ENCODE peak calls at places on chromosomes 5 and 9, in four cellular contexts. E is HFFc6, W is iris pigment epithelial cell, C is NCI-H2171 treated with DMSO at 0.1 percent for 48 hours. X is an unnamed sample.

GRCh38 chr9:123725389-123725788 is 204.5 kb downstream of the DENND1A start:
- DNase-seq in E (peak; percentile 8), W (peak; percentile 8), C (no peak), X (no peak)

GRCh38 chr9:136847065-136847826 is 2.0 kb upstream of the PHPT1 start:
- DNase-seq in E (no peak), W (peak; percentile 57), C (peak; percentile 47), X (peak; percentile 45)

GRCh38 chr9:120926397-120926928 is at the start of gene TRAF1:
- DNase-seq in E (no peak), W (no peak), C (no peak), X (no peak)

GRCh38 chr5:128038641-128039040 is 44.9 kb upstream of the SLC12A2 start:
- DNase-seq in E (peak; percentile 67), W (peak; percentile 87), C (no peak), X (no peak)

GRCh38 chr5:161544350-161544765 is 2.2 kb downstream of the GABRB2 start:
- DNase-seq in E (peak; percentile 1), W (peak; percentile 54), C (peak; percentile 34), X (peak; percentile 8)

GRCh38 chr5:62977641-62978040 is 399.0 kb downstream of the LRRC70 start:
- DNase-seq in E (no peak), W (no peak), C (no peak), X (no peak)

GRCh38 chr9:96327694-96328352 is 25.8 kb upstream of the HSD17B3 start:
- DNase-seq in E (peak; percentile 61), W (peak; percentile 48), C (peak; percentile 43), X (no peak)

GRCh38 chr9:131289301-131290038 is at the start of gene PLPP7:
- DNase-seq in E (peak; percentile 65), W (peak; percentile 45), C (peak; percentile 76), X (no peak)

GRCh38 chr5:59673438-59674058 is 220.0 kb downstream of the PDE4D start:
- DNase-seq in E (peak; percentile 59), W (peak; percentile 68), C (peak; percentile 5), X (peak; percentile 11)

GRCh38 chr5:151079838-151080619 is 805 bp downstream of the TNIP1 start:
- DNase-seq in E (peak; percentile 60), W (peak; percentile 74), C (peak; percentile 16), X (no peak)

GRCh38 chr5:78927657-78928282 is 57.3 kb downstream of the ARSB start:
- DNase-seq in E (no peak), W (peak; percentile 75), C (no peak), X (no peak)

GRCh38 chr5:139561655-139562451 is 714 bp downstream of the UBE2D2 start:
- DNase-seq in E (peak; percentile 13), W (peak; percentile 49), C (peak; percentile 21), X (peak; percentile 31)

GRCh38 chr5:123868267-123868666 is 356.3 kb downstream of the CSNK1G3 start:
- DNase-seq in E (no peak), W (no peak), C (peak; percentile 2), X (peak; percentile 60)

GRCh38 chr5:142404046-142404477 is 79.2 kb upstream of the SPRY4 start:
- DNase-seq in E (no peak), W (peak; percentile 85), C (no peak), X (no peak)

GRCh38 chr9:113875917-113876805 is at the start of gene ZNF618:
- DNase-seq in E (no peak), W (peak; percentile 30), C (no peak), X (peak; percentile 42)

GRCh38 chr5:160968480-160968879 is 116.5 kb upstream of the ATP10B start:
- DNase-seq in E (no peak), W (no peak), C (no peak), X (no peak)